ENCODE peak calls at places on chromosomes 3 and 15, in four cellular contexts. T, K, U and D are unnamed samples.
A peak's percentile ranks its signal among the peaks of the same experiment; 100 is the strongest.

GRCh38 chr3:61669203-61669602 is 107.8 kb downstream of the PTPRG start:
- DNase-seq in T (no peak), K (no peak), U (no peak), D (no peak)

GRCh38 chr3:187843654-187844053 is 98.4 kb upstream of the BCL6 start:
- DNase-seq in T (no peak), K (no peak), U (no peak), D (no peak)

GRCh38 chr3:62261121-62261520 is 112.2 kb downstream of the FEZF2 start:
- DNase-seq in T (no peak), K (no peak), U (no peak), D (no peak)

GRCh38 chr3:159785276-159785675 is 203.4 kb upstream of the IL12A start:
- DNase-seq in T (no peak), K (no peak), U (no peak), D (no peak)

GRCh38 chr3:122298239-122298638 is 26.8 kb upstream of the CSTA start:
- DNase-seq in T (no peak), K (no peak), U (no peak), D (no peak)

GRCh38 chr3:184737063-184737462 is 25.2 kb upstream of the MAGEF1 start:
- DNase-seq in T (no peak), K (no peak), U (no peak), D (no peak)

GRCh38 chr3:13040381-13041074 is 32.7 kb downstream of the IQSEC1 start:
- DNase-seq in T (peak; percentile 58), K (no peak), U (no peak), D (no peak)

GRCh38 chr3:185729335-185729715 is 95.5 kb downstream of the IGF2BP2 start:
- DNase-seq in T (no peak), K (no peak), U (no peak), D (no peak)

GRCh38 chr15:58387130-58387529 is 44.7 kb upstream of the LIPC start:
- DNase-seq in T (no peak), K (no peak), U (no peak), D (no peak)

GRCh38 chr15:48823237-48823636 is 12.4 kb upstream of the CEP152 start:
- DNase-seq in T (no peak), K (peak; percentile 4), U (no peak), D (no peak)

GRCh38 chr3:36444909-36445308 is 64.6 kb downstream of the STAC start:
- DNase-seq in T (no peak), K (no peak), U (no peak), D (no peak)

GRCh38 chr3:46517016-46517770 is 19.4 kb downstream of the RTP3 start:
- DNase-seq in T (no peak), K (no peak), U (no peak), D (no peak)

GRCh38 chr15:50128266-50128665 is 9.2 kb upstream of the ATP8B4 start:
- DNase-seq in T (peak; percentile 74), K (no peak), U (peak; percentile 75), D (no peak)

GRCh38 chr3:58411036-58411435 is 22.6 kb downstream of the PDHB start:
- DNase-seq in T (no peak), K (no peak), U (no peak), D (no peak)

GRCh38 chr15:90903733-90904536 is 833 bp downstream of the MAN2A2 start:
- DNase-seq in T (peak; percentile 45), K (peak; percentile 20), U (no peak), D (peak; percentile 48)

GRCh38 chr3:62833538-62833937 is 41.7 kb downstream of the CADPS start:
- DNase-seq in T (no peak), K (peak; percentile 9), U (no peak), D (no peak)

GRCh38 chr3:110608566-110608965 is 463.1 kb upstream of the NECTIN3 start:
- DNase-seq in T (no peak), K (no peak), U (no peak), D (no peak)

GRCh38 chr3:55860040-55860439 is 372.9 kb upstream of the WNT5A start:
- DNase-seq in T (no peak), K (peak; percentile 36), U (no peak), D (no peak)

GRCh38 chr3:170644711-170645110 is 58.8 kb upstream of the SLC7A14 start:
- DNase-seq in T (no peak), K (no peak), U (no peak), D (no peak)

GRCh38 chr15:55775316-55775715 is 32.4 kb upstream of the PRTG start:
- DNase-seq in T (no peak), K (peak; percentile 82), U (no peak), D (no peak)

GRCh38 chr3:171566803-171567422 is 106.7 kb upstream of the TNIK start:
- DNase-seq in T (no peak), K (peak; percentile 56), U (no peak), D (no peak)

GRCh38 chr3:30286811-30287210 is 319.6 kb upstream of the TGFBR2 start:
- DNase-seq in T (no peak), K (no peak), U (no peak), D (no peak)

GRCh38 chr3:30286007-30286669 is 320.3 kb upstream of the TGFBR2 start:
- DNase-seq in T (peak; percentile 41), K (peak; percentile 93), U (peak; percentile 64), D (peak; percentile 64)

GRCh38 chr3:30288830-30289229 is 317.6 kb upstream of the TGFBR2 start:
- DNase-seq in T (no peak), K (no peak), U (no peak), D (no peak)

GRCh38 chr3:30282052-30282708 is 324.2 kb upstream of the TGFBR2 start:
- DNase-seq in T (no peak), K (peak; percentile 97), U (no peak), D (no peak)

GRCh38 chr3:30285188-30286006 is 321.0 kb upstream of the TGFBR2 start:
- DNase-seq in T (no peak), K (peak; percentile 62), U (no peak), D (no peak)
- H3K4me3 ChIP-seq in T (no peak overlapping the region), K (no peak overlapping the region), U (no peak overlapping the region), D (no peak overlapping the region)

DNA sequence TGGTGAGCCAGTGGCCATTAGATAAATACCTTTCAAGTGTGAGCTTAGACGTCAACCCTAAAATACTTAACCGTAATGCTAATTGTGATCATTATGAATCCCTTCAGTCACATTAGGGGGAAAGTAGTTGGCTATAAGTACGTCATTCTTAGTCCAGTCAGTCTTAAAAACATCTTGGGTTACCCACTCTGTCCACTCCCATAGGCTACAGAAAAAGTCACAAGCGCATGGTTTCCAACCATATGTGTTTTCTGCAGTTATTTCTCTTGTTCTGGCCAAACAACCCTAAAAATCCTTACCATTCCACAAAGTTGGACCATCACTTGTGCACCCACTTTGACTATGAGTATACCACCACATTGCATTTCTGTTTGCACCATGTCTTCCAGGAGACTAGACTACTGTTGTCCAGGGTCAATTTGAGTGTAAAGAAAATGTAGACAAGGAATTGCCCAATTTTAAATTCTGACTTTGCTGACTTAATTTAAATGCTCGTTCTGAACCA is 3.3 kb downstream of the RPL15 start:
- DNase-seq in T (no peak), K (no peak), U (no peak), D (no peak)
- H3K4me1 ChIP-seq in T (peaks cover 39% of the 10 kb centered on the region), K (peaks cover 6% of the 10 kb centered on the region), U (peaks cover 16% of the 10 kb centered on the region), D (peaks cover 14% of the 10 kb centered on the region)

DNA sequence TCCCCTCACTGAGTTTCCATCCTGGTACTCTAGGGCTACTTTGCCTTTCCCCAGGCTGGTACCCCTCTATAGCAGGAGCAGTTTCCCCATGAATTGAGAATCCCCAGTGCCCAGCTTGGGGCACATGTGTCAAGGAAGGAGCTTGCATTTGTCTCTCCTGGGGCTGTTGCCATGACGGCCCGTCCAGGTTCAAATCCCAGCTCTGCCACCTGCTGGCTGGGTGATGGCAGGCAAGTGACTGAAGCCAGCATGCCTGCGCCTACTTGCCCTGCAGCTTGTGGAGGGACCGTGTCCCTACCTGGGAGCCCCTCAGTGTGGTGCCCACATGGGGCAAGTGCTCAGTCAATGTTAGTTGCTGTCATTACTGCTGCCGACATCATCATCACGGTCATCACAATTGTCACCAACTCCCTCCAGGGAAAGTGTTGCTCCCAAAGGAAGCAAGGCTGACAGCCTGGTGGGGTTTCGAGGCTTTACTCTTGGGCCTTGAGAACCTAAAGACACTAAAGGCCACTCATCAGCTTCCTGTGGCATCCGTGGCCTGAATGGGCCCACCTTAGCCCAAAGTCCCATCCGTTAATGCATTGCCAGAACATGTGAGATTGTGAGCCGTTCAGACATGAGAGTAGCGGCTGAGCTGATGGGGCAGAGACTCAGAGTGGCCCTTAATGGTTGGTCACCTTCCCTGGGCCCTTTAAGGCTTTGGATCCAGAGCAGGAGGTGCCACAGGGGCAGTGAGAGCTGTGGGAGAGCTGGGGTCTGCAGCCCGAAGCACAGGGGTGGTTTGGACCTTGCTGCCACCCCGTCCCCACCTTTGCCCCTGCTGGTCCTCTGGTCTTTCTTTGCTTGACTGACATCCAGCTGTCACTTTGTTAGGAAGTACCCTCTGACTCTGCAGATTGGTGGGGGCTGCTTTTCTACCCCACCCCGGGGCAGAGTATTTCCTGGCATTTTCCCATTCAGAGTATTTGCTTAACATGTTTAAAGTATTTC is 144.4 kb downstream of the DNAJB8 start:
- DNase-seq in T (peak; percentile 68), K (peak; percentile 48), U (peak; percentile 55), D (peak; percentile 67)
- TF ChIP-seq CTCF in T (peak; percentile 54), K (peak; percentile 62), U (peak; percentile 54), D (peak; percentile 37)

GRCh38 chr3:49470714-49471420 is 800 bp downstream of the DAG1 start:
- DNase-seq in T (no peak), K (no peak), U (no peak), D (no peak)

GRCh38 chr3:49469876-49470713 is at the start of gene DAG1:
- DNase-seq in T (peak; percentile 98), K (peak; percentile 94), U (peak; percentile 99), D (peak; percentile 98)

GRCh38 chr3:49476563-49476962 is 6.5 kb downstream of the DAG1 start:
- DNase-seq in T (no peak), K (no peak), U (no peak), D (no peak)

GRCh38 chr3:49469037-49469875 is 811 bp upstream of the DAG1 start:
- DNase-seq in T (peak; percentile 82), K (peak; percentile 47), U (peak; percentile 84), D (peak; percentile 83)

DNA sequence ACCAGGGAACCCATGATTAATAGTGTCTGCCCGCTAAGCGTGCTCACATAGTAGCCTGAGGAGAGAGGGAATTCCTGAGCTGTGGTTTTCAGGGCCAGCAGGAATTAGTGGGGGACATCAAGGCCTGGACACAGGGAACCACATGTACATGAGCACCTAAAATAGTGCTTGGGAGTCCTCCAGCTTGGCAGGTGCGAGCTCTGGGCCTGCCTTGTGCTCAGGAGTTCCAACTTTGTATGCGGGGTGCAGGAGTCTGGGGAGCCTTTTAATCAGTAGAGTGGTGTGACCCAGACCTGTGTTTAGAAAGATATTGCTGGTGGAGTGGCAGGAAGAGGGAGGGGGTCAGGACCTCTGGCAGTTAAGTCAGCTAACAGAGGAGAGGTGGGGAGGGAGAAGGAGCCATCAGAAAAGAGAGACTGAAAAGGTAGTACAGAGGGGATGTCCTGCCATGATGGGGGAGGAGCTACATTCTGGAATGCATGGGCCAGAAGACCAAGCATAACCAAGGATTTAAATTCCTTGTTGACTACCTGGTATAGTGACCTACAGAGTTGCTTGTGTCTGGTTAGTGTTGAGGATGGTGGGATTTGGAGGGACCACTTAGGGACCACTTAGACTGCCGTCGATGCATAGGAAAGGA is 1.9 kb downstream of the DAG1 start:
- DNase-seq in T (no peak), K (no peak), U (no peak), D (no peak)
- H3K4me3 ChIP-seq in T (no peak overlapping the region), K (peak overlapping the region; percentile 76), U (no peak overlapping the region), D (no peak overlapping the region)

DNA sequence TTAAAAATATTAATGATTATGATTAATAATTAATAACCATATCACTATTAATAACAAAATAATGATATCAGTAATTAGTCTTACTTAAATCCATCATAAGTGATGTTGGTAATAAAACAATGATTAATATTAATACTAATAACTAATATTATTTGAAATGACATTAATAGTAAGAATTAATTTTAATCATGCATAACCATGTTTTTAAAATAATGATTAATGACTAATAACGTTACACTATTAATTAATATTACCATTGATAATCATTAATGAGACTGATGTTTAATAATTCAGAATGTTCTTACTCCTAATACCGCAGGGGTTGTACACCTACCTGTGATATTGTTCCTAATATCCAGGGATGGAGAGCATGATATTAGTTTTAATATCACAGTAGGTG is 53.4 kb upstream of the FRG2C start:
- DNase-seq in T (no peak), K (no peak), U (no peak), D (no peak)
- H3K4me1 ChIP-seq in T (no peaks in the 10 kb centered on the region), K (no peaks in the 10 kb centered on the region), U (no peaks in the 10 kb centered on the region), D (no peaks in the 10 kb centered on the region)